ENCODE peak calls at places on chromosomes 13 and 19, in eight cellular contexts. G, K, W, N, C, F, P and U are unnamed samples.

GRCh38 chr19:2235396-2236284 is 489 bp downstream of the PLEKHJ1 start:
- DNase-seq in G (no peak), K (peak), W (no peak), N (no peak), C (peak), F (no peak), P (no peak), U (no peak)

GRCh38 chr19:18097217-18097992 is at the start of gene MAST3:
- DNase-seq in G (peak), K (peak), W (peak), N (peak), C (peak), F (peak), P (peak), U (peak)

GRCh38 chr13:108463365-108463764 is 166.0 kb upstream of the MYO16 start:
- DNase-seq in G (no peak), K (peak), W (no peak), N (peak), C (no peak), F (no peak), P (no peak), U (no peak)

GRCh38 chr13:110409581-110409992 is 102.5 kb downstream of the COL4A2 start:
- DNase-seq in G (no peak), K (no peak), W (no peak), N (peak), C (no peak), F (no peak), P (no peak), U (no peak)

GRCh38 chr19:42253245-42254082 is 1.5 kb downstream of the ERF start:
- DNase-seq in G (peak), K (peak), W (peak), N (peak), C (no peak), F (peak), P (no peak), U (peak)

GRCh38 chr19:33500586-33500985 is 21.0 kb downstream of the PEPD start:
- DNase-seq in G (no peak), K (no peak), W (no peak), N (no peak), C (no peak), F (peak), P (no peak), U (no peak)

GRCh38 chr13:85772379-85772778 is 26.8 kb downstream of the SLITRK6 start:
- DNase-seq in G (no peak), K (no peak), W (peak), N (peak), C (no peak), F (no peak), P (no peak), U (no peak)

GRCh38 chr19:9151367-9151766 is 11.2 kb downstream of the ZNF317 start:
- DNase-seq in G (no peak), K (no peak), W (no peak), N (no peak), C (no peak), F (no peak), P (no peak), U (no peak)

GRCh38 chr19:53161123-53161522 is 2.3 kb upstream of the ZNF347 start:
- DNase-seq in G (no peak), K (no peak), W (no peak), N (no peak), C (no peak), F (no peak), P (no peak), U (no peak)

GRCh38 chr19:43643326-43643725 is 3.7 kb upstream of the CADM4 start:
- DNase-seq in G (no peak), K (no peak), W (no peak), N (no peak), C (no peak), F (no peak), P (no peak), U (no peak)

GRCh38 chr19:56105090-56105701 is 15.9 kb downstream of the ZNF787 start:
- DNase-seq in G (peak), K (peak), W (no peak), N (peak), C (peak), F (peak), P (peak), U (peak)

GRCh38 chr13:87274209-87274819 is 396.9 kb upstream of the SLITRK5 start:
- DNase-seq in G (no peak), K (peak), W (peak), N (peak), C (peak), F (no peak), P (no peak), U (no peak)

GRCh38 chr19:42254083-42254849 is 662 bp downstream of the ERF start:
- DNase-seq in G (peak), K (peak), W (peak), N (peak), C (no peak), F (peak), P (peak), U (peak)

GRCh38 chr19:55578031-55578760 is 2.5 kb downstream of the ZNF579 start:
- DNase-seq in G (no peak), K (no peak), W (no peak), N (no peak), C (no peak), F (peak), P (no peak), U (no peak)